ENCODE peak calls at places on chromosomes 13 and 19, in four cellular contexts. B is NCI-H2081; I is ovary; X is stimulated activated CD8-positive, alpha-beta memory T cell treated with anti-CD3 and anti-CD28 coated beads, Interleukin-7, amount 100 ng/mL, for 4 hours. H is an unnamed sample.

GRCh38 chr13:94996445-94996844 is 284.1 kb upstream of the SOX21 start:
- DNase-seq in I (no peak), X (no peak), B (no peak), H (no peak)

GRCh38 chr19:44515031-44515430 is 14.4 kb downstream of the CEACAM20 start:
- DNase-seq in B (no peak), I (no peak), X (no peak), H (no peak)

GRCh38 chr19:56096665-56097064 is 24.4 kb downstream of the ZNF787 start:
- DNase-seq in I (no peak), B (no peak), X (no peak), H (no peak)

GRCh38 chr19:15640904-15641597 is 354 bp downstream of the CYP4F3 start:
- DNase-seq in B (no peak), X (no peak), I (no peak), H (no peak)

GRCh38 chr13:46071590-46072249 is 19.2 kb upstream of the ZC3H13 start:
- DNase-seq in B (no peak), I (no peak), X (no peak), H (no peak)

GRCh38 chr13:97310809-97311436 is 88.8 kb downstream of the MBNL2 start:
- DNase-seq in X (no peak), B (peak), I (no peak), H (no peak)

GRCh38 chr13:50676602-50677001 is 166.9 kb downstream of the DLEU7 start:
- DNase-seq in I (no peak), B (no peak), X (no peak), H (peak)

GRCh38 chr13:75908137-75908536 is 272.0 kb downstream of the LMO7 start:
- DNase-seq in I (no peak), X (no peak), B (no peak), H (no peak)

GRCh38 chr13:73521291-73521626 is 462.5 kb downstream of the KLF5 start:
- DNase-seq in I (no peak), B (no peak), X (no peak), H (no peak)

GRCh38 chr19:40609561-40610395 is 8.6 kb downstream of the LTBP4 start:
- DNase-seq in X (peak), I (peak), B (peak), H (peak)

GRCh38 chr13:101417043-101417406 is 717 bp upstream of the NALCN start:
- DNase-seq in I (no peak), X (no peak), B (peak), H (no peak)

GRCh38 chr13:42894765-42895181 is 97.3 kb downstream of the EPSTI1 start:
- DNase-seq in X (no peak), B (peak), I (no peak), H (no peak)

GRCh38 chr13:109989686-109990085 is 203.3 kb upstream of the IRS2 start:
- DNase-seq in B (no peak), I (no peak), X (no peak), H (no peak)

GRCh38 chr13:104314321-104314720 is 1248.1 kb upstream of the SLC10A2 start:
- DNase-seq in B (no peak), X (no peak), I (no peak), H (no peak)

GRCh38 chr13:110756268-110756667 is 42.8 kb downstream of the ING1 start:
- DNase-seq in X (no peak), I (no peak), B (no peak), H (no peak)

GRCh38 chr19:48239582-48240141 is 16.1 kb downstream of the CARD8 start:
- DNase-seq in I (no peak), X (no peak), B (no peak), H (no peak)

GRCh38 chr13:95644611-95645052 is at the start of gene DZIP1:
- DNase-seq in B (peak), X (no peak), I (peak), H (no peak)

GRCh38 chr13:36822786-36823185 is 3.8 kb downstream of the RFXAP start:
- DNase-seq in I (no peak), X (no peak), B (no peak), H (no peak)

GRCh38 chr13:23087884-23088283 is 92.9 kb upstream of the SGCG start:
- DNase-seq in B (peak), I (no peak), X (no peak), H (peak)

GRCh38 chr13:35917252-35917941 is 213.8 kb downstream of the DCLK1 start:
- DNase-seq in B (peak), X (no peak), I (no peak), H (no peak)

GRCh38 chr19:6890938-6891337 is 3.6 kb downstream of the ADGRE1 start:
- DNase-seq in B (no peak), I (no peak), X (no peak), H (no peak)

GRCh38 chr13:97114696-97115095 is 107.4 kb upstream of the MBNL2 start:
- DNase-seq in B (no peak), X (no peak), I (no peak), H (no peak)

GRCh38 chr19:17794731-17795494 is at the start of gene B3GNT3:
- DNase-seq in B (peak), I (no peak), X (no peak), H (no peak)

GRCh38 chr19:3387645-3388589 is 21.5 kb downstream of the NFIC start:
- DNase-seq in X (no peak), B (peak), I (peak), H (no peak)

GRCh38 chr19:40279761-40280607 is 5.2 kb downstream of the AKT2 start:
- DNase-seq in B (no peak), X (no peak), I (no peak), H (no peak)

GRCh38 chr19:38527466-38528136 is 90.2 kb downstream of the MAP4K1 start:
- DNase-seq in B (no peak), I (no peak), X (no peak), H (no peak)

GRCh38 chr19:799076-799881 is 2.0 kb downstream of the PTBP1 start:
- DNase-seq in I (peak), B (peak), X (no peak), H (no peak)

GRCh38 chr13:33524086-33524485 is 238.5 kb upstream of the STARD13 start:
- DNase-seq in X (no peak), B (no peak), I (no peak), H (no peak)

GRCh38 chr19:19028526-19028925 is 4.8 kb downstream of the SUGP2 start:
- DNase-seq in X (no peak), I (no peak), B (no peak), H (no peak)